ENCODE peak calls at places on chromosomes 16 and 17, in six cellular contexts. I, K, D, Q, L and V are unnamed samples.

GRCh38 chr16:85259831-85260165 is 147.5 kb upstream of the CIBAR2 start:
- DNase-seq in Q (no peak), K (no peak), D (no peak), L (no peak), I (peak; percentile 51), V (no peak)

GRCh38 chr17:73956595-73957465 is 246.6 kb upstream of the RPL38 start:
- DNase-seq in D (no peak), Q (no peak), L (peak; percentile 14), K (peak; percentile 54), I (peak; percentile 81), V (peak; percentile 70)

GRCh38 chr17:35774499-35774898 is 13.8 kb downstream of the C17orf50 start:
- DNase-seq in L (no peak), K (no peak), I (no peak), D (no peak), Q (no peak), V (no peak)

GRCh38 chr17:7285679-7286078 is 4.2 kb downstream of the SLC2A4 start:
- DNase-seq in D (no peak), K (no peak), I (no peak), L (no peak), Q (no peak), V (no peak)

GRCh38 chr17:39239640-39240314 is 14.0 kb upstream of the STAC2 start:
- DNase-seq in L (no peak), I (peak; percentile 76), Q (no peak), D (no peak), K (peak; percentile 74), V (peak; percentile 78)

GRCh38 chr16:89273741-89274472 is 56.4 kb downstream of the ZNF778 start:
- DNase-seq in L (no peak), Q (no peak), I (no peak), K (no peak), D (no peak), V (no peak)

GRCh38 chr16:88691924-88692560 is 5.7 kb upstream of the SNAI3 start:
- DNase-seq in K (no peak), I (no peak), D (no peak), L (no peak), Q (no peak), V (no peak)

GRCh38 chr17:63675231-63675606 is 24.7 kb downstream of the LIMD2 start:
- DNase-seq in I (no peak), L (no peak), D (no peak), K (no peak), Q (no peak), V (no peak)

GRCh38 chr17:77019955-77020379 is 120.8 kb upstream of the SEC14L1 start:
- DNase-seq in L (peak; percentile 25), D (no peak), I (no peak), Q (no peak), K (no peak), V (no peak)

GRCh38 chr16:72055911-72056310 is 1.6 kb downstream of the HP start:
- DNase-seq in D (no peak), I (no peak), Q (no peak), K (no peak), L (no peak), V (no peak)

GRCh38 chr16:85157372-85157771 is 45.1 kb upstream of the CIBAR2 start:
- DNase-seq in Q (no peak), I (no peak), L (no peak), D (no peak), K (no peak), V (no peak)

GRCh38 chr16:57791903-57792461 is 10.3 kb downstream of the KIFC3 start:
- DNase-seq in K (no peak), D (no peak), I (no peak), L (no peak), Q (no peak), V (no peak)

GRCh38 chr16:84730406-84731106 is 30.8 kb downstream of the USP10 start:
- DNase-seq in I (no peak), D (no peak), K (peak; percentile 30), Q (peak; percentile 76), L (peak; percentile 91), V (peak; percentile 59)

GRCh38 chr17:82435103-82435502 is 15.4 kb downstream of the CYBC1 start:
- DNase-seq in Q (no peak), L (no peak), D (no peak), I (no peak), K (no peak), V (no peak)

GRCh38 chr16:88505405-88506082 is 52.5 kb downstream of the ZFPM1 start:
- DNase-seq in D (no peak), L (no peak), Q (no peak), K (peak; percentile 87), I (peak; percentile 46), V (no peak)

GRCh38 chr17:44900894-44901293 is 1.6 kb upstream of the EFTUD2 start:
- DNase-seq in D (no peak), I (no peak), L (peak; percentile 75), K (no peak), Q (no peak), V (no peak)

GRCh38 chr16:54526916-54527315 is 240.3 kb upstream of the IRX3 start:
- DNase-seq in L (peak; percentile 25), I (no peak), K (no peak), Q (no peak), D (no peak), V (no peak)

GRCh38 chr17:80498242-80498919 is 22.0 kb upstream of the NPTX1 start:
- DNase-seq in K (no peak), I (peak; percentile 38), L (peak; percentile 80), Q (peak; percentile 59), D (no peak), V (no peak)

GRCh38 chr17:10428781-10429180 is 7.0 kb upstream of the MYH8 start:
- DNase-seq in Q (no peak), L (no peak), I (no peak), K (no peak), D (no peak), V (no peak)

GRCh38 chr17:29621751-29622194 is 939 bp downstream of the CORO6 start:
- DNase-seq in Q (no peak), K (no peak), D (no peak), L (peak; percentile 32), I (no peak), V (no peak)

GRCh38 chr17:47620503-47621245 is 29.0 kb upstream of the KPNB1 start:
- DNase-seq in Q (no peak), I (no peak), K (no peak), D (no peak), L (no peak), V (no peak)

GRCh38 chr17:8719291-8720246 is 25.1 kb downstream of the CCDC42 start:
- DNase-seq in K (no peak), L (no peak), D (no peak), I (no peak), Q (no peak), V (no peak)

GRCh38 chr17:14245002-14245401 is 8.3 kb upstream of the CDRT15 start:
- DNase-seq in L (no peak), Q (no peak), K (no peak), D (no peak), I (no peak), V (no peak)

GRCh38 chr17:14245629-14246028 is 9.0 kb upstream of the CDRT15 start:
- DNase-seq in K (no peak), I (no peak), Q (no peak), D (no peak), L (no peak), V (no peak)
- TF ChIP-seq CTCF in K (no peak), I (no peak), Q (no peak), D (no peak), L (no peak), V (no peak)

DNA sequence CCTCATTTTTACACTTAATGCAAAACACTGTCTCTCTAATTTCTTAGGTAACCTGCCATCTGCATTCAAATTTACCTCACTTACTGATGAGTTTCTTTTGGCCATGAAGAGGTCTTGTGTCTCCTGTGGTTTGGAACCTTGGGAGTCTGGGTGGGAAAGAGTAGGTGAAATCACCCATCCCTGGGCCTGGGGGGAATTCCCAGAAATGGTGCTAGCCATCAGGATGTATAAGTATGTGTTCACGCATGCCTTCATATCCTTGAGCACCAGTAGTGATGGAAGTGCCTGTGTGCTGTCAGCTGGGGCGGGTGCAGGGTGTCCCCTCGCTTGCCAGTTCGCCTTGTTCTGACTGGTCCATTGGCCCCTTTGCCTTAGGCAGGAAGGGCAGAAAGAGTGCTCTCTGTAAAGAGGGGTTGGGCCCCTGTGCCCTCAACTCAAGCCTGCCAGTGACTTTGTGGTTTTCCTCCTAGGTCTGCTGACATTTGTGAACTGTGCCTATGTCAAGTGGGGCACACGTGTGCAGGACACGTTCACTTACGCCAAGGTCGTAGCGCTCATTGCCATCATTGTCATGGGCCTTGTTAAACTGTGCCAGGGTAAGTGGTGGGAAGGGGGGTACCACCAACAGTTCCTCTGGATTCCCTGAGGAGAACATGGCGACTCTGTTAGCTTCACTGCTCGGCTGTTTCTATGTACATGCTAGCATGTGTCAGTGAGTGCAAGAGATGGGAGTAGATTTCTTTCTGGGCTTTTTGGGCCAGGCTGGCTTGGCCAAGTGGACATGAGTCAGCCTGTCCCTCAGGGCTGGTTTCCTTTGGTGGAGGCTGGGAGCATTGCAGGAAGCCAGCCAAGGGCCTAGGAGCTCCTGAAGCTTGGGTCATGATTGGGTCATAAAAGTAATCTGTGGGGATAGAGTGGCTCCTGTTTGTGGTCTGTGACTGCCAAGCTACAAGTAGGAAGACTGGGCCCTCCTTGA is 23.2 kb downstream of the SLC7A6OS start:
- DNase-seq in D (no peak), I (no peak), Q (peak; percentile 79), K (peak; percentile 57), L (peak; percentile 93), V (no peak)
- TF ChIP-seq CTCF in D (no peak), I (no peak), Q (no peak), K (no peak), L (no peak), V (no peak)

DNA sequence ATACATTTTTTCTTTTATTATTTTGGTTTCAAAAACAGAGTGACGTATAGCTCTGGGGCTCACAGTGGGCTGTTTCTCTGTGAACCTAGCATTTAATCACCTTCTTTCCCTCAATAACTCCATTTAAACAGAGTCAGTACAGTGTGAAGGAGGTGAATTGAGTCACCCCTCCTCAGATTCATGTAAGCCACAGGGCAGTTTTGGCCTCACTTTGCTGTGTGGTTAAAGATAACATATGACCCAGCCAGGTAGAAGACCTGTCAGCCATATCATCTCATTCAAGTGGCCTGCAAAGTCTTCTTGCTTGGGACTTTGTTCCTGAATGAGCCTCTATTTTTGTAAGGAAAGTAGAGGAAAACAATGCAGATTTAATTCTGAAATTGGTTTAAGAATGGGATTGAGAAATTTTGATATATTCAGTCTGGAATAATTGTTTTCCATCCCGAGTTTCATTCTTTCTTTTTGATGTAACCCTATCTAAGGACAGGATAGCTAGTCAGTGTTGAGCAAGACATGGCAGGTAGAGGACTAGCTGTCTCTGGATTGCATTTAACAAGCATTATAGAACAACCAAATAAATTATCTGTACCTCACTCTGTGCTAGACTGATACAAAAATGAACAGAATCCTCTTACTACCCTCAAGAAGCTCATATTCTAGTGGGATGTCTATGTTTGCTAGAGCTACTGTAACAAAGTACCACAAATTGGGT is 13.1 kb downstream of the MAP2K6 start:
- DNase-seq in Q (no peak), L (no peak), I (no peak), K (no peak), D (no peak), V (no peak)
- TF ChIP-seq CTCF in Q (no peak), L (no peak), I (no peak), K (no peak), D (no peak), V (no peak)

DNA sequence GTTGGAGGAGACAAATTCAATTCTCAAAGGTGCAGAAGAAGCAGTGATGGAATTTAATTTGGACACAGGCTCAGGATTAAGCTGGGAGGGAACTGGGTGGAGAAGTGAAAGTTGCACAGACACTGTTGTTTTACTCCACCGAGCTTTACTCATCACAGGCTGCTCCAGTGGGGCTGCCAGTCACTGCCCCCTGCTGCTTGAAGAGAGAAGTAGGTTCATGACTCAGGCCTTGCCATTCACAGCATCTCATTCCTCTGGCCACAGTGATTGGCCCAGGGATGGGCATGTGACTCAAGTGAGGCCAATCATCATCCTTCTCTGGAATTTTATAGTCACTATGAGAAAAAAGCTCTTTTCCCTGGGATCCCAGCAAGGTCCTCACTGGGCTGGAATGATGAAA is 11.8 kb downstream of the GNAO1 start:
- DNase-seq in Q (no peak), I (peak; percentile 21), K (peak; percentile 46), D (no peak), L (no peak), V (peak; percentile 40)
- TF ChIP-seq CTCF in Q (no peak), I (peak; percentile 40), K (peak; percentile 29), D (peak; percentile 39), L (no peak), V (peak; percentile 34)